ENCODE peak calls at places on chromosomes 13 and 19, in eight cellular contexts. M is HCT116, T is Panc1, D is GM12878, I is GM23338, Q is SK-N-SH, P is HepG2, K is K562. S is an unnamed sample.

GRCh38 chr13:25249001-25249543 is 38.2 kb downstream of the MTMR6 start:
- DNase-seq in M (no peak), D (peak), P (peak), I (peak), Q (peak), T (no peak), K (no peak), S (peak)

GRCh38 chr13:40187324-40187795 is 479.1 kb downstream of the FOXO1 start:
- DNase-seq in T (no peak), I (peak), K (no peak), D (no peak), M (no peak), Q (no peak), P (no peak), S (no peak)

GRCh38 chr13:48456546-48456945 is 43.6 kb upstream of the LPAR6 start:
- DNase-seq in T (no peak), M (no peak), I (no peak), P (no peak), K (no peak), Q (no peak), D (no peak), S (no peak)

GRCh38 chr19:10238172-10238783 is 7.1 kb upstream of the S1PR2 start:
- DNase-seq in D (no peak), I (no peak), M (no peak), P (peak), T (no peak), K (no peak), Q (no peak), S (peak)

GRCh38 chr13:107003911-107004310 is 436.0 kb upstream of the ARGLU1 start:
- DNase-seq in P (no peak), T (no peak), K (no peak), Q (no peak), M (no peak), I (no peak), D (no peak), S (no peak)

GRCh38 chr19:40348961-40349507 is 539 bp downstream of the PLD3 start:
- DNase-seq in Q (peak), T (no peak), D (no peak), P (peak), M (peak), I (peak), K (peak), S (no peak)

GRCh38 chr13:23753523-23753922 is 135.7 kb downstream of the MIPEP start:
- DNase-seq in T (no peak), I (peak), Q (no peak), P (peak), D (no peak), K (no peak), M (no peak), S (no peak)

GRCh38 chr19:16698914-16699313 is 20.7 kb upstream of the NWD1 start:
- DNase-seq in K (no peak), Q (peak), T (no peak), P (no peak), M (no peak), D (no peak), I (no peak), S (no peak)

GRCh38 chr19:21513651-21514050 is 8.2 kb downstream of the ZNF429 start:
- DNase-seq in T (no peak), P (no peak), K (no peak), I (no peak), Q (no peak), M (no peak), D (no peak), S (no peak)
- TF ChIP-seq REST in T (no peak), P (no peak), K (no peak), I (no peak), Q (no peak), M (no peak), D (no peak), S (no peak)

DNA sequence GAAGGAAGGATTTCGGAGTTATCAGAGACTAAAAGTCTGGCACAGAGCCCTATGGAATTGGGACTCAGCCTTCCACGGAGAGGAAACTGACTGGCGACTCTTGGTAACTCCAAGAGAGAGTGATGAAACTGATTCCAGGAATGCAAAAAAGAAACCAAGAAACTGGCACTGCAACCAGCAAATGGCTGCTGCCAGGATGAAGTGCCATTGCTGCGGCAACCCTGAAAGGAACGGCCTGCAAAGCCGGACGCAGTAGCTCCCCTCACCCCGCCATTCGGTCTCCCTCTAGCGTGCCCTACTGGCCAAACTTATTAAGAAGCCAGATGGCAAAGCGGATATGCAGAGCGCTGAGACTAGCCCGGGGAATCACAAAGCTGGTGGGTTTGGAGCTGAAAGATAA is 236.0 kb downstream of the PCDH9 start:
- DNase-seq in T (no peak), I (peak), M (no peak), P (peak), K (peak), Q (peak), D (no peak), S (no peak)
- TF ChIP-seq CTCF in T (peak), I (peak), M (no peak), P (peak), K (peak), Q (peak), D (no peak), S (no peak)

GRCh38 chr13:79883216-79883615 is 402.3 kb downstream of the NDFIP2 start:
- DNase-seq in T (no peak), D (no peak), P (no peak), Q (no peak), K (no peak), M (no peak), I (no peak), S (no peak)

GRCh38 chr13:79880820-79881219 is 399.9 kb downstream of the NDFIP2 start:
- DNase-seq in Q (no peak), K (no peak), M (no peak), P (no peak), T (no peak), I (no peak), D (no peak), S (peak)

DNA sequence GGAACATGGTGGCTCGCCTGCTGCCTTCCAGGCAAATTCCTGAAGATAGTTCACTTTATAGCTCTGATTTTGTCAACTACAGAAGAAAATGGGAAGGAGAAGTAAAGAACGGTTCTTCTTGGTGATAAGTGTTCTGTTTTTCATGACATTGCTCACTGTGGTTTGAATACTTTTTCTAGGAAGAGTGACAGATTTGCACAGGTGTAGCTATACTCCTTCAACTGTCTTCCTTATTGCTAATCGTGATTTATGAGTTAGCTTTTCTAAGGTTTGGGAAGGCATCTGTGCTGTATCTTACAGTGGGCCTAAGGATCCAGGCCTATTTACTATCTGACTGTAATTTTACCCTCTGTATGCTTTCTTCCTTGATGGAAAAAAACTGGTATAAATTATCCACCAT is 405.6 kb downstream of the NDFIP2 start:
- DNase-seq in Q (no peak), D (no peak), I (no peak), T (no peak), M (no peak), K (no peak), P (no peak), S (no peak)
- TF ChIP-seq POLR2AphosphoS5 in Q (no peak), D (no peak), I (no peak), T (no peak), M (no peak), K (no peak), P (no peak), S (no peak)

DNA sequence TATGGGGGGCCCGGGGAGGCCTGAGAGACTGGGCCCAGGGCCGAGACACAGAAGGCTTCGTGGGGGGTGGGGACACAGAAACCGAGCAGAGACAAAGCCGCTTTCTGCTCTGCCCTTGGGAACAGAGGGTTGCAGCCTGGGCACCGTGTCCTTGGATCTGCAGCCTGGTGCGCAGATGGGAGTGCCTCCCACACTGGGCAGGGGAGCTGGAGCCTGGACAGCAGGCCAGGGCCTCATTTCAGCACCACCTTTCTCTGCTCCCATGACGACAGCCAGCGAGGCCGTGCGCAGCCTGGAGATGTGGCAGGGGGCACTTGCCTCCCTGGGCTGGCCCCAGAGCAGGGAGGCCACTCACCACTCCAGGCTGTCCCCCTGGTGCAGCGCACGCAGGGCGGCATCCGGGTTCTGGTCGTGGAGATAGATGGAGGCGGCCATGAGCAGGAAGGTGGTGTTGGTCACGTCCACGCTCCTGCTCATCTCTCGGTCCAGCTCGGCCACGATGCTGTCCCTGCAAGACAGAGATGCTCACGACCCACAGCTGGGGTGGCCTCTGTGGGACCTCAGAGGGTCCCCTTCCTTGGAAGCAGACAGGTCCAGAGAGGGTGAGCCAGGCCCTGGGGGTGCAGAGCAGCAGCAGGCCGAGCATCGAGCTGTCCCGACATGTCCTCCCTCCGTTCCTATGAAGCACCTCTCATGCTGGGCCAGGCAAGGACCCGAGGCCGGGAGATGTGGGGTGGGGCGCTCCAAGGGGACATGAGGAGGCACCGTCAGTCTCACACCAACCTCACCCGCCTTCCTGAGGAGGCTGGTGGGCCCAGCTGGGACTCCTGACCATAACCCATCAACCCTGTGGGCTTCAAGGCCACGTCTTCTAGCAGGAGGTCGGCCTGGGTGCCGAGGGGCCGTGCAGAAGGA is 10.9 kb upstream of the CERS1 start:
- DNase-seq in D (no peak), M (no peak), P (no peak), Q (no peak), T (no peak), I (no peak), K (no peak), S (no peak)
- TF ChIP-seq REST in D (no peak), M (no peak), P (no peak), Q (no peak), T (no peak), I (no peak), K (no peak), S (no peak)

DNA sequence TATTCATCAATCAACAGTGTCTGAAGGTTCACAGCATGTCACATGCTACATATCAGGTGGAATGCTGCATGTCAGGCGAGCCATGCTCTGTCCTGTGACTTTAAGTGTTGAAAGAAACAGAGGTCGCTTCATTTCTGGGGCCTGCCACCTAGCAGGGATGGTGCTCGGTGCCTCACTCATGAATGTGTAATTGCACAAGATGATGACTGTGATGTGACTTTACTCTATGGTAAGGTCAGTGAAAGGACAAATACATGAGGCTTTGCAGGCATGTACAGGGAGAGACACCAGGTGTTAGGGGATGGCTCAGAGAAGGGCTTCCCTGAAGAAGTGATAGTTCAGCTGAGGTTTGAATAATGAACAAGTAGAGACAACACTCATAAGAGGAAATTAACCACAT is 66.7 kb downstream of the FRY start:
- DNase-seq in Q (no peak), M (no peak), I (no peak), D (no peak), K (no peak), P (peak), T (no peak), S (peak)
- TF ChIP-seq CTCF in Q (no peak), M (no peak), I (no peak), D (no peak), K (no peak), P (no peak), T (no peak), S (no peak)

GRCh38 chr19:7687177-7687576 is 6.5 kb downstream of the TRAPPC5 start:
- DNase-seq in K (no peak), Q (no peak), T (no peak), I (no peak), D (no peak), P (no peak), M (no peak), S (no peak)
- TF ChIP-seq POLR2AphosphoS5 in K (no peak), Q (no peak), T (no peak), I (no peak), D (peak), P (no peak), M (no peak), S (no peak)

GRCh38 chr19:9044449-9044848 is 34.2 kb upstream of the MUC16 start:
- DNase-seq in I (no peak), P (no peak), K (no peak), D (no peak), Q (no peak), T (no peak), M (no peak), S (no peak)

GRCh38 chr19:9043524-9043923 is 33.3 kb upstream of the MUC16 start:
- DNase-seq in T (no peak), Q (no peak), K (no peak), M (no peak), I (no peak), P (no peak), D (no peak), S (no peak)

GRCh38 chr19:9040131-9040530 is 29.9 kb upstream of the MUC16 start:
- DNase-seq in I (no peak), D (no peak), T (no peak), P (no peak), Q (no peak), K (no peak), M (no peak), S (no peak)

GRCh38 chr19:9039728-9040127 is 29.5 kb upstream of the MUC16 start:
- DNase-seq in Q (no peak), P (no peak), T (no peak), M (no peak), K (no peak), I (no peak), D (no peak), S (no peak)

GRCh38 chr19:9041023-9041422 is 30.8 kb upstream of the MUC16 start:
- DNase-seq in Q (no peak), I (no peak), K (no peak), M (no peak), D (no peak), P (no peak), T (no peak), S (no peak)
- TF ChIP-seq REST in Q (no peak), I (no peak), K (no peak), M (no peak), D (no peak), P (no peak), T (no peak), S (no peak)

GRCh38 chr13:63050287-63050686 is 1634.6 kb upstream of the PCDH20 start:
- DNase-seq in M (no peak), T (no peak), K (no peak), Q (no peak), I (no peak), P (no peak), D (no peak), S (no peak)

GRCh38 chr13:63044617-63045016 is 1629.0 kb upstream of the PCDH20 start:
- DNase-seq in P (no peak), K (no peak), T (no peak), D (no peak), Q (no peak), I (no peak), M (no peak), S (no peak)

DNA sequence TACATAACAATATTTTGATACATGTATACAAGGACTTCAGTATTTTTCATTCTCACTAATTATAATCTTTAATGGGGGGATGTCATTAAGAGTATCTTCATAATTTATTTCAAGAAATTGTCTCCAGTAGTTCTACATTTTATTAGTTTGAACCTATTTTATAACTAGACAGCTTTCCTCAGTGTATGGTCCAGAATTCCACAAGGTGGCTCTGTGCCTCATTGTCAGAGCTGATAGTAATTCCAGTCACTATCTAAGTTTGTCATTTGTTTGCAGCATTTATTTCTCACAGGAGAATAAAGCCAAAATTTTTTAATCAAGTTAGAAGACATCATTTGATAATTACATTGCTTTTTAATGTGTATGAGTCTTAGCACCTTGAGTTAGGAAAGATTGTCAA is 1633.0 kb upstream of the PCDH20 start:
- DNase-seq in I (peak), T (no peak), Q (no peak), M (peak), D (no peak), K (no peak), P (no peak), S (no peak)
- TF ChIP-seq CTCF in I (peak), T (peak), Q (peak), M (peak), D (no peak), K (no peak), P (no peak), S (no peak)

S was measured in HL-60.